ENCODE peak calls at places on chromosomes 6 and 20, in five cellular contexts. One of them, this sample, is unnamed.

GRCh38 chr6:56144538-56145324 is 102.6 kb downstream of the COL21A1 start:
- DNase-seq in mucosa of descending colon: no peak
- DNase-seq in H9: no peak
- DNase-seq in neural progenitor cell: no peak
- DNase-seq in cardiac fibroblast: peak; percentile 85
- DNase-seq in this sample: peak; percentile 11

GRCh38 chr6:119334535-119335264 is 14.9 kb downstream of the MAN1A1 start:
- DNase-seq in H9: no peak
- DNase-seq in cardiac fibroblast: peak; percentile 34
- DNase-seq in neural progenitor cell: no peak
- DNase-seq in mucosa of descending colon: no peak
- DNase-seq in this sample: no peak

GRCh38 chr6:127119361-127120108 is 1.1 kb downstream of the RSPO3 start:
- DNase-seq in cardiac fibroblast: peak; percentile 28
- DNase-seq in mucosa of descending colon: peak; percentile 47
- DNase-seq in neural progenitor cell: peak; percentile 69
- DNase-seq in H9: peak; percentile 49
- DNase-seq in this sample: no peak

GRCh38 chr20:63686492-63687321 is 9.7 kb upstream of the TNFRSF6B start:
- DNase-seq in mucosa of descending colon: peak; percentile 82
- DNase-seq in neural progenitor cell: peak; percentile 31
- DNase-seq in H9: no peak
- DNase-seq in cardiac fibroblast: peak; percentile 93
- DNase-seq in this sample: peak; percentile 54

GRCh38 chr6:162092816-162093502 is 634.6 kb downstream of the PRKN start:
- DNase-seq in cardiac fibroblast: no peak
- DNase-seq in H9: no peak
- DNase-seq in mucosa of descending colon: no peak
- DNase-seq in neural progenitor cell: no peak
- DNase-seq in this sample: no peak

GRCh38 chr6:28349892-28350737 is at the start of gene ZKSCAN3:
- DNase-seq in neural progenitor cell: peak; percentile 91
- DNase-seq in H9: peak; percentile 83
- DNase-seq in mucosa of descending colon: peak; percentile 93
- DNase-seq in cardiac fibroblast: peak; percentile 79
- DNase-seq in this sample: no peak

GRCh38 chr20:13397300-13397724 is 176.2 kb downstream of the ISM1 start:
- DNase-seq in mucosa of descending colon: no peak
- DNase-seq in neural progenitor cell: no peak
- DNase-seq in H9: no peak
- DNase-seq in cardiac fibroblast: peak; percentile 40
- DNase-seq in this sample: no peak

GRCh38 chr6:114052141-114052540 is 81.2 kb upstream of the HDAC2 start:
- DNase-seq in cardiac fibroblast: no peak
- DNase-seq in neural progenitor cell: no peak
- DNase-seq in mucosa of descending colon: no peak
- DNase-seq in H9: no peak
- DNase-seq in this sample: no peak

DNA sequence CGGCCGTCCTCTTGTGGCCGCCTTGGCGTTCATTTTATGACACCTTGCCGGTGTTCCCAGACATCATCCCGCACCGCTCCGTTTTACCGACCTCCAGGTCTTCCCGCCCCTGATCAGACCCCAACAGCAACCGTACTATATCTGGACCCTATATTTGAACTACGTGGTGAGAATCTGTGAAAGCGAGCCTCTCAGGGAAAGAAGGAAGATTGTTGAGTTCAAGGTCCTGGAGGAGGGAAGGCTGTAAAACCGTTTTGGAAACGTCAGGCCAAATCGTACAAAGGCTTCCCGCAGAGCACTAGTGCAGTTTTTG is 1.4 kb upstream of the CNR1 start:
- DNase-seq in cardiac fibroblast: no peak
- DNase-seq in mucosa of descending colon: no peak
- DNase-seq in H9: peak; percentile 40
- DNase-seq in neural progenitor cell: peak; percentile 18
- DNase-seq in this sample: no peak
- TF ChIP-seq CTCF in cardiac fibroblast: no peak
- TF ChIP-seq CTCF in mucosa of descending colon: no peak
- TF ChIP-seq CTCF in H9: no peak
- TF ChIP-seq CTCF in neural progenitor cell: no peak
- TF ChIP-seq CTCF in this sample: no peak

GRCh38 chr6:5956939-5957338 is 49.8 kb downstream of the NRN1 start:
- DNase-seq in cardiac fibroblast: no peak
- DNase-seq in neural progenitor cell: no peak
- DNase-seq in mucosa of descending colon: no peak
- DNase-seq in H9: peak; percentile 39
- DNase-seq in this sample: no peak
- TF ChIP-seq CTCF in cardiac fibroblast: no peak
- TF ChIP-seq CTCF in neural progenitor cell: no peak
- TF ChIP-seq CTCF in mucosa of descending colon: no peak
- TF ChIP-seq CTCF in H9: peak; percentile 42
- TF ChIP-seq CTCF in this sample: no peak

DNA sequence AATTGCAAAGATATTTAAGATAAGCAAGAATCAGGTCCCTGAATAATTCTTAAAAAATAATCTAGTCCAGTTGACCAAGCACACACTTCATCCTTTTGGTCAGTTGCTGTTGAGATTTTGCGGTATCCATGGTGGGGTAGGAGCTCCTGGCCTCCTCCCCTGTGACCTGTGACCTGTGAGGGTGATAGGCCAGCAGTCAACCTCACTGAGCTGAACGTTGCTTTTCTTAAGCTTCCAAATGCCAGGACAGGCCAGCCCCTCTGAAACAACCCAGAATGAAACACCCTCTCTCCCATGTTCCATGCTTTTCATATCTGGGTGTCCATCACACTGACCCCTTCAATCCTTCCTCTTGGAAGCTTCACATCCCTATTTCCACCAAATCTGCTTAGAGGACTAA is 164.9 kb downstream of the THBS2 start:
- DNase-seq in H9: no peak
- DNase-seq in neural progenitor cell: no peak
- DNase-seq in mucosa of descending colon: no peak
- DNase-seq in cardiac fibroblast: no peak
- DNase-seq in this sample: no peak
- TF ChIP-seq CTCF in H9: no peak
- TF ChIP-seq CTCF in neural progenitor cell: no peak
- TF ChIP-seq CTCF in mucosa of descending colon: no peak
- TF ChIP-seq CTCF in cardiac fibroblast: no peak
- TF ChIP-seq CTCF in this sample: no peak

DNA sequence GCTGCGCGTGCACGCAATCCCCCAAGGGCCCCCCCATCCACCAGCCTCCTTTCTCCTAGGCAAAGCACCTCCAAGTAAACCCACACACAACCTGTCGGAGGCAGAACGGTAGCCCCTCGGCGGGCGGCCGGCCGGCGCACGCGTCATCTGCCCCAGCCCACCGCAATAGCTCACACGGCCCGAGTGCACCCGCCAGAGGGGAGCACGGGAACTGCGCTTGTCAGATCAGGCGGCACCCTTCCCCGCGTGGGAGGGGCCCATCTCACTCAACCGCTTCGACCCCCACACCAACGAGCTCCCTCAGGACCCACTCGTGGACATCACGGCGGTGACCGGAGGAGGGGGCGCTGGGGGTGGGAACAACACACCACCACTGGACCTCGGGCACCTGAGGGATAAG is 767.9 kb upstream of the DEFB115 start:
- DNase-seq in mucosa of descending colon: peak; percentile 29
- DNase-seq in neural progenitor cell: no peak
- DNase-seq in H9: no peak
- DNase-seq in cardiac fibroblast: no peak
- DNase-seq in this sample: no peak
- TF ChIP-seq CTCF in mucosa of descending colon: no peak
- TF ChIP-seq CTCF in neural progenitor cell: no peak
- TF ChIP-seq CTCF in H9: no peak
- TF ChIP-seq CTCF in cardiac fibroblast: no peak
- TF ChIP-seq CTCF in this sample: no peak

GRCh38 chr6:35258858-35259193 is 709 bp upstream of the ZNF76 start:
- DNase-seq in mucosa of descending colon: no peak
- DNase-seq in H9: no peak
- DNase-seq in neural progenitor cell: no peak
- DNase-seq in cardiac fibroblast: no peak
- DNase-seq in this sample: no peak
- TF ChIP-seq CTCF in mucosa of descending colon: no peak
- TF ChIP-seq CTCF in H9: peak; percentile 33
- TF ChIP-seq CTCF in neural progenitor cell: peak; percentile 26
- TF ChIP-seq CTCF in cardiac fibroblast: peak; percentile 4
- TF ChIP-seq CTCF in this sample: no peak

GRCh38 chr20:49207071-49207470 is 12.1 kb upstream of the DDX27 start:
- DNase-seq in mucosa of descending colon: no peak
- DNase-seq in H9: peak; percentile 53
- DNase-seq in cardiac fibroblast: no peak
- DNase-seq in neural progenitor cell: no peak
- DNase-seq in this sample: no peak
- TF ChIP-seq CTCF in mucosa of descending colon: no peak
- TF ChIP-seq CTCF in H9: peak; percentile 57
- TF ChIP-seq CTCF in cardiac fibroblast: no peak
- TF ChIP-seq CTCF in neural progenitor cell: peak; percentile 10
- TF ChIP-seq CTCF in this sample: peak; percentile 7

GRCh38 chr20:15639839-15640238 is 933.4 kb downstream of the KIF16B start:
- DNase-seq in cardiac fibroblast: no peak
- DNase-seq in neural progenitor cell: no peak
- DNase-seq in H9: no peak
- DNase-seq in mucosa of descending colon: no peak
- DNase-seq in this sample: no peak
- TF ChIP-seq CTCF in cardiac fibroblast: no peak
- TF ChIP-seq CTCF in neural progenitor cell: no peak
- TF ChIP-seq CTCF in H9: no peak
- TF ChIP-seq CTCF in mucosa of descending colon: no peak
- TF ChIP-seq CTCF in this sample: no peak

GRCh38 chr6:122775975-122776374 is 3.5 kb upstream of the FABP7 start:
- DNase-seq in cardiac fibroblast: no peak
- DNase-seq in H9: no peak
- DNase-seq in neural progenitor cell: no peak
- DNase-seq in mucosa of descending colon: no peak
- DNase-seq in this sample: no peak

GRCh38 chr6:122766256-122766655 is 13.3 kb upstream of the FABP7 start:
- DNase-seq in H9: no peak
- DNase-seq in neural progenitor cell: no peak
- DNase-seq in mucosa of descending colon: no peak
- DNase-seq in cardiac fibroblast: no peak
- DNase-seq in this sample: no peak

GRCh38 chr6:122772724-122773123 is 6.8 kb upstream of the FABP7 start:
- DNase-seq in cardiac fibroblast: no peak
- DNase-seq in H9: no peak
- DNase-seq in mucosa of descending colon: no peak
- DNase-seq in neural progenitor cell: no peak
- DNase-seq in this sample: no peak

DNA sequence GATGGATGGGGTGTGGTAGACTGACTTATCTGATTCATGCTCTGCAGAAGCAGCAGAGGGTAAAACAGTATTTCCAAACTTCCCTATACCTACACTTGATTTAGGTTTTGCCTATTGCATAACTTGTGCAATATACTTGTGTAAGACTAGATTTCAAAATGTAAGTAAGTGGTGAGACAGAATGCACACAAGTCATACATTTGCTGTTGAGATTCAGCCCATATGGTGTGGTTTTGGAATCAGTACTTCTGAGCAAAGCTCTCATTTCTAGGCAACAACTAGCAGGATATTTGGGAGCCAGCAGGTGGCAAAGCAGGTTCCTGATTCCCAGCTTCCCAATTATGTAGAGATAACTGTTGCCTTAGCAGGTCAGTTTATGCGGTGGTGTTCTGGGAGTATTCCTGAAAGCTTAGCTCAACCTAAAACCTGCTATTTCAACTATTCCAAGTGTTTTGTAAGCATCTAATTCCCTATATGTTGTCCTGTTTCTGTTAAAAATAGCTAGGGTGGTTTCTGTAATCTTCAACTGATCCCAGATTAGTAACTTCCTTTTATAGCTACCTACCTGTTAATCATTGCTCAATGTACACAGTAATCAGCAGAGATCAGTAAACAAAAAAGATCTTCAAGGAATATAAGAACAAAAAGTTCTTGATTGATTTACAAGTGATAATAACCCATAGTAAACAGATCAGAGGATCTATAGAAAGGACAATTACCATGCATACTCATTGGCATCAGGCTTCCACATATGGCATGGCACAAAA is 8.5 kb upstream of the FABP7 start:
- DNase-seq in mucosa of descending colon: no peak
- DNase-seq in H9: no peak
- DNase-seq in cardiac fibroblast: no peak
- DNase-seq in neural progenitor cell: peak; percentile 34
- DNase-seq in this sample: no peak
- TF ChIP-seq CTCF in mucosa of descending colon: no peak
- TF ChIP-seq CTCF in H9: peak; percentile 51
- TF ChIP-seq CTCF in cardiac fibroblast: no peak
- TF ChIP-seq CTCF in neural progenitor cell: peak; percentile 45
- TF ChIP-seq CTCF in this sample: peak; percentile 11